ENCODE peak calls at places on chromosomes 1 and 21, in six cellular contexts. One of them, this sample, is unnamed.

GRCh38 chr1:222373216-222373615 is 174.7 kb downstream of the HHIPL2 start:
- DNase-seq in HCT116: no peak
- DNase-seq in AG09309: no peak
- DNase-seq in lower lobe of right lung: no peak
- DNase-seq in brain microvascular endothelial cell: no peak
- DNase-seq in heart right ventricle: no peak
- DNase-seq in this sample: no peak

GRCh38 chr1:7517611-7518330 is 253.3 kb upstream of the VAMP3 start:
- DNase-seq in lower lobe of right lung: peak; percentile 6
- DNase-seq in HCT116: no peak
- DNase-seq in brain microvascular endothelial cell: no peak
- DNase-seq in heart right ventricle: peak; percentile 43
- DNase-seq in AG09309: no peak
- DNase-seq in this sample: no peak

GRCh38 chr1:176682830-176683229 is 219.9 kb downstream of the PAPPA2 start:
- DNase-seq in lower lobe of right lung: no peak
- DNase-seq in heart right ventricle: no peak
- DNase-seq in HCT116: no peak
- DNase-seq in brain microvascular endothelial cell: no peak
- DNase-seq in AG09309: no peak
- DNase-seq in this sample: no peak

GRCh38 chr1:155591770-155592169 is 18.2 kb upstream of the MSTO1 start:
- DNase-seq in brain microvascular endothelial cell: peak; percentile 40
- DNase-seq in HCT116: peak; percentile 70
- DNase-seq in lower lobe of right lung: no peak
- DNase-seq in AG09309: peak; percentile 29
- DNase-seq in heart right ventricle: peak; percentile 50
- DNase-seq in this sample: no peak

GRCh38 chr1:20366076-20366765 is 75.5 kb downstream of the VWA5B1 start:
- DNase-seq in AG09309: no peak
- DNase-seq in lower lobe of right lung: no peak
- DNase-seq in brain microvascular endothelial cell: no peak
- DNase-seq in HCT116: no peak
- DNase-seq in heart right ventricle: peak; percentile 58
- DNase-seq in this sample: peak; percentile 59

GRCh38 chr1:184929711-184930202 is 44.6 kb downstream of the NIBAN1 start:
- DNase-seq in brain microvascular endothelial cell: no peak
- DNase-seq in lower lobe of right lung: no peak
- DNase-seq in heart right ventricle: no peak
- DNase-seq in HCT116: no peak
- DNase-seq in AG09309: no peak
- DNase-seq in this sample: no peak

GRCh38 chr1:23563755-23564374 is 4.6 kb upstream of the ID3 start:
- DNase-seq in HCT116: no peak
- DNase-seq in lower lobe of right lung: no peak
- DNase-seq in brain microvascular endothelial cell: no peak
- DNase-seq in heart right ventricle: no peak
- DNase-seq in AG09309: no peak
- DNase-seq in this sample: no peak

GRCh38 chr1:187091666-187092065 is 262.9 kb downstream of the PLA2G4A start:
- DNase-seq in lower lobe of right lung: no peak
- DNase-seq in AG09309: no peak
- DNase-seq in heart right ventricle: no peak
- DNase-seq in HCT116: no peak
- DNase-seq in brain microvascular endothelial cell: peak; percentile 2
- DNase-seq in this sample: no peak

GRCh38 chr1:113830039-113830438 is 17.8 kb upstream of the RSBN1 start:
- DNase-seq in heart right ventricle: no peak
- DNase-seq in lower lobe of right lung: no peak
- DNase-seq in HCT116: no peak
- DNase-seq in brain microvascular endothelial cell: no peak
- DNase-seq in AG09309: no peak
- DNase-seq in this sample: no peak

GRCh38 chr1:15272009-15272781 is 25.2 kb downstream of the FHAD1 start:
- DNase-seq in brain microvascular endothelial cell: peak; percentile 73
- DNase-seq in HCT116: peak; percentile 66
- DNase-seq in AG09309: peak; percentile 25
- DNase-seq in heart right ventricle: peak; percentile 46
- DNase-seq in lower lobe of right lung: peak; percentile 64
- DNase-seq in this sample: peak; percentile 83

GRCh38 chr1:203306970-203307541 is 1.7 kb downstream of the BTG2 start:
- DNase-seq in lower lobe of right lung: no peak
- DNase-seq in brain microvascular endothelial cell: no peak
- DNase-seq in AG09309: no peak
- DNase-seq in HCT116: no peak
- DNase-seq in heart right ventricle: no peak
- DNase-seq in this sample: peak; percentile 78

GRCh38 chr1:230424440-230425251 is 1.5 kb downstream of the PGBD5 start:
- DNase-seq in brain microvascular endothelial cell: no peak
- DNase-seq in HCT116: no peak
- DNase-seq in AG09309: no peak
- DNase-seq in lower lobe of right lung: no peak
- DNase-seq in heart right ventricle: no peak
- DNase-seq in this sample: no peak

GRCh38 chr1:239810071-239810481 is 281.6 kb upstream of the FMN2 start:
- DNase-seq in lower lobe of right lung: no peak
- DNase-seq in HCT116: no peak
- DNase-seq in AG09309: no peak
- DNase-seq in heart right ventricle: no peak
- DNase-seq in brain microvascular endothelial cell: no peak
- DNase-seq in this sample: no peak

GRCh38 chr1:184866991-184867788 is 107.1 kb downstream of the NIBAN1 start:
- DNase-seq in HCT116: no peak
- DNase-seq in lower lobe of right lung: no peak
- DNase-seq in AG09309: peak; percentile 96
- DNase-seq in heart right ventricle: no peak
- DNase-seq in brain microvascular endothelial cell: peak; percentile 83
- DNase-seq in this sample: no peak

GRCh38 chr1:192493584-192493983 is 82.0 kb upstream of the RGS1 start:
- DNase-seq in AG09309: no peak
- DNase-seq in brain microvascular endothelial cell: no peak
- DNase-seq in heart right ventricle: no peak
- DNase-seq in lower lobe of right lung: no peak
- DNase-seq in HCT116: no peak
- DNase-seq in this sample: no peak

GRCh38 chr21:34078915-34079314 is 5.5 kb downstream of the MRPS6 start:
- DNase-seq in lower lobe of right lung: no peak
- DNase-seq in HCT116: no peak
- DNase-seq in brain microvascular endothelial cell: no peak
- DNase-seq in heart right ventricle: no peak
- DNase-seq in AG09309: no peak
- DNase-seq in this sample: no peak

GRCh38 chr1:99004270-99005141 is at the start of gene PLPPR5:
- DNase-seq in HCT116: no peak
- DNase-seq in brain microvascular endothelial cell: peak; percentile 7
- DNase-seq in AG09309: no peak
- DNase-seq in heart right ventricle: peak; percentile 6
- DNase-seq in lower lobe of right lung: no peak
- DNase-seq in this sample: no peak

GRCh38 chr1:23964790-23965740 is 5.4 kb downstream of the PNRC2 start:
- DNase-seq in heart right ventricle: no peak
- DNase-seq in brain microvascular endothelial cell: no peak
- DNase-seq in AG09309: no peak
- DNase-seq in lower lobe of right lung: no peak
- DNase-seq in HCT116: no peak
- DNase-seq in this sample: no peak

GRCh38 chr1:236686815-236687160 is 489 bp downstream of the ACTN2 start:
- DNase-seq in HCT116: no peak
- DNase-seq in AG09309: no peak
- DNase-seq in heart right ventricle: no peak
- DNase-seq in brain microvascular endothelial cell: no peak
- DNase-seq in lower lobe of right lung: no peak
- DNase-seq in this sample: no peak

GRCh38 chr1:93631626-93632365 is 49.8 kb downstream of the BCAR3 start:
- DNase-seq in HCT116: no peak
- DNase-seq in AG09309: no peak
- DNase-seq in lower lobe of right lung: no peak
- DNase-seq in brain microvascular endothelial cell: no peak
- DNase-seq in heart right ventricle: no peak
- DNase-seq in this sample: no peak

GRCh38 chr1:221098462-221099406 is 219.5 kb downstream of the HLX start:
- DNase-seq in AG09309: no peak
- DNase-seq in heart right ventricle: no peak
- DNase-seq in brain microvascular endothelial cell: no peak
- DNase-seq in lower lobe of right lung: no peak
- DNase-seq in HCT116: no peak
- DNase-seq in this sample: no peak

GRCh38 chr1:14371806-14372497 is 226.5 kb upstream of the KAZN start:
- DNase-seq in AG09309: peak; percentile 31
- DNase-seq in brain microvascular endothelial cell: no peak
- DNase-seq in HCT116: no peak
- DNase-seq in lower lobe of right lung: no peak
- DNase-seq in heart right ventricle: no peak
- DNase-seq in this sample: no peak

GRCh38 chr1:160428655-160429054 is 28.3 kb downstream of the VANGL2 start:
- DNase-seq in heart right ventricle: peak; percentile 50
- DNase-seq in lower lobe of right lung: no peak
- DNase-seq in HCT116: peak; percentile 16
- DNase-seq in brain microvascular endothelial cell: peak; percentile 48
- DNase-seq in AG09309: no peak
- DNase-seq in this sample: no peak

GRCh38 chr1:156847591-156848460 is 11.1 kb downstream of the INSRR start:
- DNase-seq in heart right ventricle: no peak
- DNase-seq in AG09309: no peak
- DNase-seq in HCT116: no peak
- DNase-seq in lower lobe of right lung: no peak
- DNase-seq in brain microvascular endothelial cell: no peak
- DNase-seq in this sample: no peak

GRCh38 chr21:41707231-41707988 is 59.4 kb downstream of the RIPK4 start:
- DNase-seq in AG09309: no peak
- DNase-seq in lower lobe of right lung: no peak
- DNase-seq in HCT116: peak; percentile 26
- DNase-seq in brain microvascular endothelial cell: no peak
- DNase-seq in heart right ventricle: no peak
- DNase-seq in this sample: no peak

GRCh38 chr1:30046751-30047150 is 676.6 kb downstream of the MATN1 start:
- DNase-seq in lower lobe of right lung: no peak
- DNase-seq in heart right ventricle: no peak
- DNase-seq in HCT116: no peak
- DNase-seq in brain microvascular endothelial cell: no peak
- DNase-seq in AG09309: no peak
- DNase-seq in this sample: no peak

GRCh38 chr1:187264995-187265602 is 436.4 kb downstream of the PLA2G4A start:
- DNase-seq in lower lobe of right lung: no peak
- DNase-seq in brain microvascular endothelial cell: peak; percentile 39
- DNase-seq in HCT116: peak; percentile 50
- DNase-seq in heart right ventricle: no peak
- DNase-seq in AG09309: no peak
- DNase-seq in this sample: no peak

GRCh38 chr1:229258031-229258850 is 12.7 kb upstream of the RAB4A start:
- DNase-seq in lower lobe of right lung: no peak
- DNase-seq in HCT116: peak; percentile 60
- DNase-seq in AG09309: peak; percentile 39
- DNase-seq in brain microvascular endothelial cell: peak; percentile 61
- DNase-seq in heart right ventricle: peak; percentile 67
- DNase-seq in this sample: peak; percentile 77

GRCh38 chr1:59499956-59500569 is 203.2 kb downstream of the FGGY start:
- DNase-seq in lower lobe of right lung: no peak
- DNase-seq in brain microvascular endothelial cell: no peak
- DNase-seq in heart right ventricle: no peak
- DNase-seq in HCT116: no peak
- DNase-seq in AG09309: no peak
- DNase-seq in this sample: no peak

GRCh38 chr1:51906306-51907078 is 28.0 kb upstream of the NRDC start:
- DNase-seq in heart right ventricle: no peak
- DNase-seq in AG09309: no peak
- DNase-seq in lower lobe of right lung: no peak
- DNase-seq in HCT116: no peak
- DNase-seq in brain microvascular endothelial cell: no peak
- DNase-seq in this sample: no peak

DNA sequence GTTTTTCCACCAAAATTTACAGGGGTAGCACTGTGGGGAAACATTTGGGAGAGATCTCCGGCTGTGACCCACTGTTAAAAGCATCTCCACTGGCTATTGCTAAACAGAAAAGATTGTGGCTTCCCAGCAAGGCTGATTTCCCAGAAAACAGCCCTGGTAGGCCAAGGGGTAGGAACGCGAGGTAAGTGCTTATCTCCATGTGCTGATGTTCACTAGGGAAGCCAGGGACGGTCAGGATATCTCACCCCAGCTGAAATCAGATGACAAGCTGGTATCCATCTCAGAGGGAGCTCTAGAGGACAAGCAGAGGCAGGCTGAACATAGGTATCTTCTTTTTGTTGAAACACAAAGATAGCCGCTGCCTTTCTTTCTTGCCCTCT is 63.6 kb downstream of the MIS18A start:
- DNase-seq in AG09309: no peak
- DNase-seq in heart right ventricle: no peak
- DNase-seq in brain microvascular endothelial cell: no peak
- DNase-seq in HCT116: no peak
- DNase-seq in lower lobe of right lung: no peak
- DNase-seq in this sample: no peak
- H3K4me3 ChIP-seq in AG09309: no peak overlapping the region
- H3K4me3 ChIP-seq in heart right ventricle: no peak overlapping the region
- H3K4me3 ChIP-seq in brain microvascular endothelial cell: no peak overlapping the region
- H3K4me3 ChIP-seq in HCT116: no peak overlapping the region
- H3K4me3 ChIP-seq in lower lobe of right lung: no peak overlapping the region
- H3K4me3 ChIP-seq in this sample: no peak overlapping the region

GRCh38 chr1:167928457-167928852 is 8.0 kb upstream of the DCAF6 start:
- DNase-seq in lower lobe of right lung: no peak
- DNase-seq in heart right ventricle: no peak
- DNase-seq in brain microvascular endothelial cell: no peak
- DNase-seq in HCT116: no peak
- DNase-seq in AG09309: no peak
- DNase-seq in this sample: no peak
- H3K4me3 ChIP-seq in lower lobe of right lung: no peak overlapping the region
- H3K4me3 ChIP-seq in heart right ventricle: no peak overlapping the region
- H3K4me3 ChIP-seq in brain microvascular endothelial cell: no peak overlapping the region
- H3K4me3 ChIP-seq in HCT116: no peak overlapping the region
- H3K4me3 ChIP-seq in AG09309: no peak overlapping the region
- H3K4me3 ChIP-seq in this sample: no peak overlapping the region

DNA sequence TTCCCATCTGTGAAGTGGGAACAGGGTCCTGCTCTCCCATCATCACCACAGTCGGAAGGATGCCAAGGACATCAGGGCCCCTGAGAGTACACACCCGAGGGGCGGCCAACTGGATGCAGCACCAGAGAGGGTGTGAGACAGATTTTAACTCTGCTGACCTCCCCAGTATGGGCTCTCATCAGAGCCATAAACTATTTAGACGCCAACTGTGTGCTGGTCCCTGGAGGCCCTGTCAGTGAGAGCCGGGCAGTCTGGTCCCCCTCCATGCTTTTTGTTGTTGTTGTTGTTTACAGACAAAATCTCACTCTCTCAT is 1.7 kb downstream of the FGR start:
- DNase-seq in brain microvascular endothelial cell: no peak
- DNase-seq in HCT116: no peak
- DNase-seq in AG09309: no peak
- DNase-seq in heart right ventricle: no peak
- DNase-seq in lower lobe of right lung: no peak
- DNase-seq in this sample: no peak
- H3K4me3 ChIP-seq in brain microvascular endothelial cell: no peak overlapping the region
- H3K4me3 ChIP-seq in HCT116: no peak overlapping the region
- H3K4me3 ChIP-seq in AG09309: no peak overlapping the region
- H3K4me3 ChIP-seq in heart right ventricle: no peak overlapping the region
- H3K4me3 ChIP-seq in lower lobe of right lung: peak overlapping the region; percentile 61
- H3K4me3 ChIP-seq in this sample: no peak overlapping the region

DNA sequence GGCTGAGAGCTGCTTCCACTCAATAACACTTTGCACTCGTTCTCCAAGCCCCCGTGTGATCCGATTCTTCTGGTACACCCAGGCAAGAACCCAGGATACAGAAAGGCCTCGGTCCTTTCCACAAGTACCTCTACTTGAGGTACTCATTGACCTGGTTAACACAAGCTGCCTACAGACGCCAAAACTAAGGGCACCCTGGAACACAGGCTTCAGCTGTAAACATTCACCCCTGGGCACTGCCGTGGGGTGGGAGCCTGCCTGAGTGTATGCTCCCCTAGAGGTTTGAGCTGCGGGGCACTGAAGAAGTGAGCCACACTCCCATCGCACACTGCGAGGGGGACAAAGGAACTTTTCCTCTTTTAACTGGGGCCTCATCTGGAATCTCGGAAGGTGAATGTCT is 30.5 kb downstream of the LRRC3 start:
- DNase-seq in brain microvascular endothelial cell: no peak
- DNase-seq in AG09309: no peak
- DNase-seq in heart right ventricle: no peak
- DNase-seq in lower lobe of right lung: no peak
- DNase-seq in HCT116: no peak
- DNase-seq in this sample: no peak
- H3K4me3 ChIP-seq in brain microvascular endothelial cell: no peak overlapping the region
- H3K4me3 ChIP-seq in AG09309: peak overlapping the region; percentile 28
- H3K4me3 ChIP-seq in heart right ventricle: no peak overlapping the region
- H3K4me3 ChIP-seq in lower lobe of right lung: peak overlapping the region; percentile 36
- H3K4me3 ChIP-seq in HCT116: peak overlapping the region; percentile 7
- H3K4me3 ChIP-seq in this sample: peak overlapping the region; percentile 38